ENCODE peak calls at places on chromosomes 5 and 9, in nine cellular contexts. One of them, this sample, is unnamed.

GRCh38 chr5:132277971-132278964 is 15.9 kb upstream of the SLC22A4 start:
- DNase-seq in astrocyte: no peak
- DNase-seq in activated effector memory CD4-positive, alpha-beta T cell treated with anti-CD3 and anti-CD28 coated beads, Interleukin-2, amount 50 U/mL, for 16 hours: no peak
- DNase-seq in GM23248: no peak
- DNase-seq in T47D: peak; percentile 55
- DNase-seq in GOT3: no peak
- DNase-seq in NCI-H69: no peak
- DNase-seq in NCI-H748 treated with DMSO at 0.1 percent for 48 hours: no peak
- DNase-seq in PC-9: no peak
- DNase-seq in this sample: no peak

GRCh38 chr5:89133975-89134374 is 251.0 kb upstream of the MEF2C start:
- DNase-seq in astrocyte: no peak
- DNase-seq in PC-9: no peak
- DNase-seq in T47D: no peak
- DNase-seq in NCI-H748 treated with DMSO at 0.1 percent for 48 hours: no peak
- DNase-seq in activated effector memory CD4-positive, alpha-beta T cell treated with anti-CD3 and anti-CD28 coated beads, Interleukin-2, amount 50 U/mL, for 16 hours: no peak
- DNase-seq in NCI-H69: no peak
- DNase-seq in GOT3: no peak
- DNase-seq in GM23248: no peak
- DNase-seq in this sample: no peak

GRCh38 chr9:124248992-124249391 is 8.8 kb upstream of the NEK6 start:
- DNase-seq in GM23248: no peak
- DNase-seq in PC-9: no peak
- DNase-seq in GOT3: no peak
- DNase-seq in T47D: no peak
- DNase-seq in astrocyte: no peak
- DNase-seq in activated effector memory CD4-positive, alpha-beta T cell treated with anti-CD3 and anti-CD28 coated beads, Interleukin-2, amount 50 U/mL, for 16 hours: no peak
- DNase-seq in NCI-H748 treated with DMSO at 0.1 percent for 48 hours: no peak
- DNase-seq in NCI-H69: no peak
- DNase-seq in this sample: no peak

GRCh38 chr9:5574998-5575397 is 53.9 kb upstream of the RIC1 start:
- DNase-seq in PC-9: no peak
- DNase-seq in activated effector memory CD4-positive, alpha-beta T cell treated with anti-CD3 and anti-CD28 coated beads, Interleukin-2, amount 50 U/mL, for 16 hours: no peak
- DNase-seq in GOT3: no peak
- DNase-seq in astrocyte: no peak
- DNase-seq in GM23248: no peak
- DNase-seq in T47D: peak; percentile 12
- DNase-seq in NCI-H748 treated with DMSO at 0.1 percent for 48 hours: no peak
- DNase-seq in NCI-H69: peak; percentile 6
- DNase-seq in this sample: no peak

GRCh38 chr5:123371575-123372179 is 51.5 kb downstream of the CEP120 start:
- DNase-seq in activated effector memory CD4-positive, alpha-beta T cell treated with anti-CD3 and anti-CD28 coated beads, Interleukin-2, amount 50 U/mL, for 16 hours: peak; percentile 69
- DNase-seq in astrocyte: no peak
- DNase-seq in NCI-H748 treated with DMSO at 0.1 percent for 48 hours: peak; percentile 3
- DNase-seq in GOT3: no peak
- DNase-seq in NCI-H69: peak; percentile 68
- DNase-seq in PC-9: no peak
- DNase-seq in GM23248: peak; percentile 49
- DNase-seq in T47D: peak; percentile 59
- DNase-seq in this sample: peak; percentile 15

GRCh38 chr9:126149661-126150060 is 177.0 kb upstream of the MVB12B start:
- DNase-seq in NCI-H748 treated with DMSO at 0.1 percent for 48 hours: no peak
- DNase-seq in NCI-H69: peak; percentile 34
- DNase-seq in activated effector memory CD4-positive, alpha-beta T cell treated with anti-CD3 and anti-CD28 coated beads, Interleukin-2, amount 50 U/mL, for 16 hours: peak; percentile 38
- DNase-seq in GM23248: no peak
- DNase-seq in GOT3: no peak
- DNase-seq in PC-9: no peak
- DNase-seq in astrocyte: no peak
- DNase-seq in T47D: no peak
- DNase-seq in this sample: no peak

GRCh38 chr5:173010021-173010420 is 26.4 kb downstream of the ATP6V0E1 start:
- DNase-seq in NCI-H748 treated with DMSO at 0.1 percent for 48 hours: no peak
- DNase-seq in GOT3: no peak
- DNase-seq in T47D: no peak
- DNase-seq in GM23248: peak; percentile 58
- DNase-seq in astrocyte: peak; percentile 17
- DNase-seq in NCI-H69: no peak
- DNase-seq in PC-9: no peak
- DNase-seq in activated effector memory CD4-positive, alpha-beta T cell treated with anti-CD3 and anti-CD28 coated beads, Interleukin-2, amount 50 U/mL, for 16 hours: peak; percentile 62
- DNase-seq in this sample: no peak

GRCh38 chr9:38622083-38622674 is 1.8 kb upstream of the ANKRD18A start:
- DNase-seq in T47D: no peak
- DNase-seq in NCI-H748 treated with DMSO at 0.1 percent for 48 hours: peak; percentile 38
- DNase-seq in activated effector memory CD4-positive, alpha-beta T cell treated with anti-CD3 and anti-CD28 coated beads, Interleukin-2, amount 50 U/mL, for 16 hours: peak; percentile 65
- DNase-seq in GOT3: no peak
- DNase-seq in PC-9: no peak
- DNase-seq in astrocyte: no peak
- DNase-seq in GM23248: peak; percentile 12
- DNase-seq in NCI-H69: peak; percentile 65
- DNase-seq in this sample: peak; percentile 28

GRCh38 chr5:73118331-73119011 is 1.9 kb upstream of the TMEM171 start:
- DNase-seq in T47D: no peak
- DNase-seq in activated effector memory CD4-positive, alpha-beta T cell treated with anti-CD3 and anti-CD28 coated beads, Interleukin-2, amount 50 U/mL, for 16 hours: no peak
- DNase-seq in GM23248: no peak
- DNase-seq in PC-9: no peak
- DNase-seq in GOT3: no peak
- DNase-seq in astrocyte: no peak
- DNase-seq in NCI-H69: peak; percentile 64
- DNase-seq in NCI-H748 treated with DMSO at 0.1 percent for 48 hours: no peak
- DNase-seq in this sample: no peak

This sample was measured in heart left ventricle.